ENCODE peak calls at places on chromosomes 16 and 17, in ten cellular contexts. L is AG09309; I is NCI-H2081; W is fibroblast of the aortic adventitia; P is ELF-1; G is NCI-H226; M is EH; K is HT-29; C is CMK; D is effector memory CD4-positive, alpha-beta T cell. O is an unnamed sample.

GRCh38 chr16:25014500-25015147 is 545 bp downstream of the ARHGAP17 start:
- DNase-seq in L (no peak), I (peak), W (peak), P (peak), G (no peak), M (peak), K (peak), C (no peak), D (no peak), O (peak)

GRCh38 chr17:4634981-4635380 is 6.5 kb downstream of the ALOX15 start:
- DNase-seq in L (no peak), I (no peak), W (peak), P (no peak), G (no peak), M (peak), K (no peak), C (no peak), D (no peak), O (no peak)

GRCh38 chr17:80168371-80168770 is 1.5 kb upstream of the CARD14 start:
- DNase-seq in L (no peak), I (no peak), W (peak), P (no peak), G (peak), M (no peak), K (no peak), C (no peak), D (no peak), O (no peak)

GRCh38 chr17:36707904-36708303 is 106.5 kb downstream of the MRM1 start:
- DNase-seq in L (no peak), I (no peak), W (no peak), P (no peak), G (no peak), M (no peak), K (no peak), C (no peak), D (no peak), O (no peak)

GRCh38 chr16:77057161-77057736 is 133.7 kb upstream of the MON1B start:
- DNase-seq in L (no peak), I (no peak), W (no peak), P (no peak), G (no peak), M (no peak), K (no peak), C (no peak), D (no peak), O (no peak)

GRCh38 chr17:16527298-16527697 is 35.3 kb upstream of the LRRC75A start:
- DNase-seq in L (no peak), I (no peak), W (no peak), P (no peak), G (no peak), M (no peak), K (no peak), C (no peak), D (no peak), O (no peak)

GRCh38 chr16:303760-304505 is 21.0 kb downstream of the PDIA2 start:
- DNase-seq in L (no peak), I (no peak), W (peak), P (peak), G (no peak), M (peak), K (peak), C (peak), D (no peak), O (no peak)

GRCh38 chr17:29622337-29623282 is at the start of gene CORO6:
- DNase-seq in L (no peak), I (no peak), W (peak), P (peak), G (peak), M (peak), K (no peak), C (peak), D (peak), O (peak)

GRCh38 chr16:1923299-1924034 is 5.3 kb upstream of the HS3ST6 start:
- DNase-seq in L (no peak), I (no peak), W (peak), P (peak), G (peak), M (peak), K (peak), C (no peak), D (no peak), O (no peak)

GRCh38 chr17:20010099-20010863 is 1.1 kb downstream of the SPECC1 start:
- DNase-seq in L (peak), I (peak), W (peak), P (peak), G (peak), M (peak), K (peak), C (peak), D (no peak), O (no peak)

GRCh38 chr17:622356-622755 is 92.3 kb downstream of the VPS53 start:
- DNase-seq in L (no peak), I (no peak), W (no peak), P (no peak), G (peak), M (peak), K (no peak), C (no peak), D (no peak), O (no peak)

GRCh38 chr17:48498168-48498840 is 32.5 kb downstream of the HOXB1 start:
- DNase-seq in L (no peak), I (peak), W (no peak), P (peak), G (no peak), M (no peak), K (peak), C (no peak), D (no peak), O (no peak)

GRCh38 chr17:44004077-44004760 is at the start of gene NAGS:
- DNase-seq in L (no peak), I (no peak), W (no peak), P (peak), G (no peak), M (no peak), K (no peak), C (no peak), D (peak), O (peak)

GRCh38 chr17:6969323-6969726 is 26.5 kb upstream of the ALOX12 start:
- DNase-seq in L (no peak), I (no peak), W (no peak), P (no peak), G (no peak), M (no peak), K (no peak), C (no peak), D (no peak), O (no peak)

GRCh38 chr16:8847623-8848022 is 21.2 kb downstream of the CARHSP1 start:
- DNase-seq in L (no peak), I (no peak), W (no peak), P (no peak), G (no peak), M (no peak), K (no peak), C (no peak), D (no peak), O (no peak)

GRCh38 chr16:83348991-83349390 is 458.8 kb upstream of the HSBP1 start:
- DNase-seq in L (no peak), I (no peak), W (no peak), P (no peak), G (no peak), M (peak), K (no peak), C (no peak), D (no peak), O (no peak)

O was measured in T-helper 22 cell.